ENCODE peak calls at places on chromosomes 16 and 17, in ten cellular contexts. One of them, this sample, is unnamed.

GRCh38 chr17:45224671-45225050 is 3.0 kb downstream of the FMNL1 start:
- DNase-seq in mesothelial cell of epicardium: no peak
- DNase-seq in NCI-H1092: no peak
- DNase-seq in RWPE1: no peak
- DNase-seq in T-helper 9 cell: no peak
- DNase-seq in activated CD4-positive, alpha-beta T cell treated with anti-CD3 and anti-CD28 coated beads for 4 hours: no peak
- DNase-seq in EL: no peak
- DNase-seq in effector CD4-positive, alpha-beta T cell: no peak
- DNase-seq in esophagus muscularis mucosa: no peak
- DNase-seq in COLO829: no peak
- DNase-seq in this sample: no peak

GRCh38 chr16:74107795-74108610 is 188.6 kb upstream of the PSMD7 start:
- DNase-seq in activated CD4-positive, alpha-beta T cell treated with anti-CD3 and anti-CD28 coated beads for 4 hours: no peak
- DNase-seq in mesothelial cell of epicardium: no peak
- DNase-seq in EL: peak; percentile 47
- DNase-seq in RWPE1: peak; percentile 46
- DNase-seq in T-helper 9 cell: no peak
- DNase-seq in esophagus muscularis mucosa: no peak
- DNase-seq in COLO829: peak; percentile 1
- DNase-seq in effector CD4-positive, alpha-beta T cell: no peak
- DNase-seq in NCI-H1092: no peak
- DNase-seq in this sample: no peak

GRCh38 chr17:55284001-55284884 is 19.5 kb downstream of the HLF start:
- DNase-seq in activated CD4-positive, alpha-beta T cell treated with anti-CD3 and anti-CD28 coated beads for 4 hours: no peak
- DNase-seq in effector CD4-positive, alpha-beta T cell: no peak
- DNase-seq in RWPE1: no peak
- DNase-seq in esophagus muscularis mucosa: no peak
- DNase-seq in NCI-H1092: no peak
- DNase-seq in COLO829: no peak
- DNase-seq in mesothelial cell of epicardium: no peak
- DNase-seq in EL: no peak
- DNase-seq in T-helper 9 cell: no peak
- DNase-seq in this sample: no peak

GRCh38 chr16:58684001-58684353 is 593 bp downstream of the SLC38A7 start:
- DNase-seq in COLO829: no peak
- DNase-seq in effector CD4-positive, alpha-beta T cell: no peak
- DNase-seq in T-helper 9 cell: no peak
- DNase-seq in esophagus muscularis mucosa: no peak
- DNase-seq in NCI-H1092: no peak
- DNase-seq in activated CD4-positive, alpha-beta T cell treated with anti-CD3 and anti-CD28 coated beads for 4 hours: no peak
- DNase-seq in RWPE1: no peak
- DNase-seq in EL: no peak
- DNase-seq in mesothelial cell of epicardium: no peak
- DNase-seq in this sample: no peak

GRCh38 chr16:80071964-80072363 is 468.8 kb upstream of the DYNLRB2 start:
- DNase-seq in NCI-H1092: no peak
- DNase-seq in T-helper 9 cell: no peak
- DNase-seq in RWPE1: no peak
- DNase-seq in mesothelial cell of epicardium: no peak
- DNase-seq in esophagus muscularis mucosa: no peak
- DNase-seq in EL: no peak
- DNase-seq in COLO829: no peak
- DNase-seq in activated CD4-positive, alpha-beta T cell treated with anti-CD3 and anti-CD28 coated beads for 4 hours: no peak
- DNase-seq in effector CD4-positive, alpha-beta T cell: no peak
- DNase-seq in this sample: no peak

GRCh38 chr16:22983614-22984013 is 165.6 kb downstream of the USP31 start:
- DNase-seq in T-helper 9 cell: no peak
- DNase-seq in esophagus muscularis mucosa: no peak
- DNase-seq in effector CD4-positive, alpha-beta T cell: no peak
- DNase-seq in RWPE1: no peak
- DNase-seq in COLO829: no peak
- DNase-seq in mesothelial cell of epicardium: no peak
- DNase-seq in NCI-H1092: no peak
- DNase-seq in EL: no peak
- DNase-seq in activated CD4-positive, alpha-beta T cell treated with anti-CD3 and anti-CD28 coated beads for 4 hours: no peak
- DNase-seq in this sample: no peak

GRCh38 chr17:82390860-82391435 is 19.4 kb downstream of the UTS2R start:
- DNase-seq in activated CD4-positive, alpha-beta T cell treated with anti-CD3 and anti-CD28 coated beads for 4 hours: no peak
- DNase-seq in COLO829: no peak
- DNase-seq in RWPE1: no peak
- DNase-seq in esophagus muscularis mucosa: no peak
- DNase-seq in effector CD4-positive, alpha-beta T cell: no peak
- DNase-seq in T-helper 9 cell: no peak
- DNase-seq in mesothelial cell of epicardium: no peak
- DNase-seq in NCI-H1092: no peak
- DNase-seq in EL: no peak
- DNase-seq in this sample: no peak

GRCh38 chr17:38628441-38628840 is 22.7 kb upstream of the SRCIN1 start:
- DNase-seq in activated CD4-positive, alpha-beta T cell treated with anti-CD3 and anti-CD28 coated beads for 4 hours: no peak
- DNase-seq in NCI-H1092: no peak
- DNase-seq in COLO829: no peak
- DNase-seq in RWPE1: peak; percentile 20
- DNase-seq in mesothelial cell of epicardium: no peak
- DNase-seq in T-helper 9 cell: no peak
- DNase-seq in esophagus muscularis mucosa: no peak
- DNase-seq in EL: no peak
- DNase-seq in effector CD4-positive, alpha-beta T cell: no peak
- DNase-seq in this sample: no peak

GRCh38 chr17:41444186-41444585 is 3.4 kb upstream of the KRT38 start:
- DNase-seq in NCI-H1092: no peak
- DNase-seq in mesothelial cell of epicardium: no peak
- DNase-seq in effector CD4-positive, alpha-beta T cell: no peak
- DNase-seq in esophagus muscularis mucosa: no peak
- DNase-seq in EL: no peak
- DNase-seq in RWPE1: no peak
- DNase-seq in T-helper 9 cell: no peak
- DNase-seq in COLO829: no peak
- DNase-seq in activated CD4-positive, alpha-beta T cell treated with anti-CD3 and anti-CD28 coated beads for 4 hours: no peak
- DNase-seq in this sample: no peak

GRCh38 chr16:57535680-57536305 is 578 bp downstream of the CCDC102A start:
- DNase-seq in EL: peak; percentile 86
- DNase-seq in activated CD4-positive, alpha-beta T cell treated with anti-CD3 and anti-CD28 coated beads for 4 hours: peak; percentile 92
- DNase-seq in RWPE1: peak; percentile 99
- DNase-seq in effector CD4-positive, alpha-beta T cell: peak; percentile 90
- DNase-seq in T-helper 9 cell: peak; percentile 93
- DNase-seq in esophagus muscularis mucosa: peak; percentile 98
- DNase-seq in mesothelial cell of epicardium: peak; percentile 92
- DNase-seq in NCI-H1092: peak; percentile 48
- DNase-seq in COLO829: peak; percentile 92
- DNase-seq in this sample: peak; percentile 70

GRCh38 chr16:70470927-70471341 is 16.5 kb downstream of the FCSK start:
- DNase-seq in effector CD4-positive, alpha-beta T cell: no peak
- DNase-seq in esophagus muscularis mucosa: no peak
- DNase-seq in activated CD4-positive, alpha-beta T cell treated with anti-CD3 and anti-CD28 coated beads for 4 hours: no peak
- DNase-seq in EL: no peak
- DNase-seq in NCI-H1092: no peak
- DNase-seq in COLO829: no peak
- DNase-seq in T-helper 9 cell: no peak
- DNase-seq in mesothelial cell of epicardium: no peak
- DNase-seq in RWPE1: no peak
- DNase-seq in this sample: no peak

This sample was measured in AG09319.